ENCODE peak calls at places on chromosomes 12 and 14, in seven cellular contexts. One of them, this sample, is unnamed.

GRCh38 chr14:65210118-65210826 is 108.0 kb upstream of the MAX start:
- DNase-seq in H7: no peak
- DNase-seq in HCT116: no peak
- DNase-seq in pulmonary artery endothelial cell: no peak
- DNase-seq in NCI-H460: no peak
- DNase-seq in mesenteric fat pad: no peak
- DNase-seq in NCI-H1092 treated with DMSO at 0.1 percent for 48 hours: no peak
- DNase-seq in this sample: no peak

GRCh38 chr12:95318071-95318545 is 100.5 kb downstream of the VEZT start:
- DNase-seq in NCI-H1092 treated with DMSO at 0.1 percent for 48 hours: peak
- DNase-seq in H7: no peak
- DNase-seq in mesenteric fat pad: no peak
- DNase-seq in pulmonary artery endothelial cell: no peak
- DNase-seq in NCI-H460: peak
- DNase-seq in HCT116: no peak
- DNase-seq in this sample: no peak

GRCh38 chr12:54463034-54463433 is 10.4 kb downstream of the GTSF1 start:
- DNase-seq in H7: no peak
- DNase-seq in NCI-H460: no peak
- DNase-seq in pulmonary artery endothelial cell: no peak
- DNase-seq in HCT116: no peak
- DNase-seq in mesenteric fat pad: no peak
- DNase-seq in NCI-H1092 treated with DMSO at 0.1 percent for 48 hours: no peak
- DNase-seq in this sample: peak

GRCh38 chr14:73180385-73180805 is 44.1 kb downstream of the PSEN1 start:
- DNase-seq in H7: no peak
- DNase-seq in pulmonary artery endothelial cell: no peak
- DNase-seq in NCI-H460: peak
- DNase-seq in HCT116: no peak
- DNase-seq in mesenteric fat pad: no peak
- DNase-seq in NCI-H1092 treated with DMSO at 0.1 percent for 48 hours: no peak
- DNase-seq in this sample: peak

GRCh38 chr14:36477266-36477665 is 42.8 kb downstream of the NKX2-1 start:
- DNase-seq in H7: no peak
- DNase-seq in mesenteric fat pad: no peak
- DNase-seq in NCI-H460: no peak
- DNase-seq in pulmonary artery endothelial cell: no peak
- DNase-seq in NCI-H1092 treated with DMSO at 0.1 percent for 48 hours: no peak
- DNase-seq in HCT116: no peak
- DNase-seq in this sample: no peak

GRCh38 chr14:104691546-104692260 is 2.3 kb downstream of the INF2 start:
- DNase-seq in mesenteric fat pad: no peak
- DNase-seq in NCI-H1092 treated with DMSO at 0.1 percent for 48 hours: no peak
- DNase-seq in NCI-H460: no peak
- DNase-seq in HCT116: no peak
- DNase-seq in pulmonary artery endothelial cell: no peak
- DNase-seq in H7: no peak
- DNase-seq in this sample: no peak

GRCh38 chr12:115353467-115353866 is 669.5 kb upstream of the TBX3 start:
- DNase-seq in H7: no peak
- DNase-seq in mesenteric fat pad: no peak
- DNase-seq in NCI-H460: no peak
- DNase-seq in NCI-H1092 treated with DMSO at 0.1 percent for 48 hours: no peak
- DNase-seq in HCT116: no peak
- DNase-seq in pulmonary artery endothelial cell: no peak
- DNase-seq in this sample: no peak

GRCh38 chr12:119676573-119676972 is 8.6 kb downstream of the PRKAB1 start:
- DNase-seq in mesenteric fat pad: no peak
- DNase-seq in HCT116: no peak
- DNase-seq in H7: no peak
- DNase-seq in NCI-H1092 treated with DMSO at 0.1 percent for 48 hours: no peak
- DNase-seq in NCI-H460: no peak
- DNase-seq in pulmonary artery endothelial cell: no peak
- DNase-seq in this sample: no peak

GRCh38 chr12:57531836-57532235 is 9.2 kb downstream of the MBD6 start:
- DNase-seq in HCT116: no peak
- DNase-seq in mesenteric fat pad: no peak
- DNase-seq in pulmonary artery endothelial cell: no peak
- DNase-seq in H7: no peak
- DNase-seq in NCI-H460: no peak
- DNase-seq in NCI-H1092 treated with DMSO at 0.1 percent for 48 hours: no peak
- DNase-seq in this sample: no peak

GRCh38 chr14:67541448-67542387 is 8.6 kb downstream of the PLEKHH1 start:
- DNase-seq in NCI-H460: no peak
- DNase-seq in NCI-H1092 treated with DMSO at 0.1 percent for 48 hours: no peak
- DNase-seq in H7: peak
- DNase-seq in pulmonary artery endothelial cell: no peak
- DNase-seq in mesenteric fat pad: peak
- DNase-seq in HCT116: no peak
- DNase-seq in this sample: no peak

GRCh38 chr12:51118706-51119105 is 35.3 kb upstream of the CSRNP2 start:
- DNase-seq in mesenteric fat pad: no peak
- DNase-seq in H7: no peak
- DNase-seq in NCI-H460: no peak
- DNase-seq in HCT116: peak
- DNase-seq in NCI-H1092 treated with DMSO at 0.1 percent for 48 hours: no peak
- DNase-seq in pulmonary artery endothelial cell: no peak
- DNase-seq in this sample: peak

GRCh38 chr14:104795781-104796681 is 483 bp upstream of the AKT1 start:
- DNase-seq in H7: peak
- DNase-seq in HCT116: no peak
- DNase-seq in NCI-H1092 treated with DMSO at 0.1 percent for 48 hours: peak
- DNase-seq in pulmonary artery endothelial cell: no peak
- DNase-seq in NCI-H460: peak
- DNase-seq in mesenteric fat pad: no peak
- DNase-seq in this sample: peak